ENCODE peak calls at places on chromosome 1, in eight cellular contexts. One of them, this sample, is unnamed.

GRCh38 chr1:21312407-21312992 is 22.2 kb upstream of the ECE1 start:
- ATAC-seq in activated T-helper 17 cell treated with anti-CD3 and anti-CD28 coated beads, Interleukin-2, amount 50 U/mL, for 72 hours: no peak
- ATAC-seq in HepG2: peak; percentile 85
- ATAC-seq in psoas muscle: no peak
- ATAC-seq in effector memory CD8-positive, alpha-beta T cell: no peak
- ATAC-seq in heart right ventricle: no peak
- ATAC-seq in body of pancreas: peak; percentile 18
- ATAC-seq in gastroesophageal sphincter: no peak
- ATAC-seq in this sample: no peak

GRCh38 chr1:109669246-109669948 is 1.5 kb downstream of the GSTM2 start:
- ATAC-seq in activated T-helper 17 cell treated with anti-CD3 and anti-CD28 coated beads, Interleukin-2, amount 50 U/mL, for 72 hours: no peak
- ATAC-seq in HepG2: no peak
- ATAC-seq in psoas muscle: no peak
- ATAC-seq in effector memory CD8-positive, alpha-beta T cell: peak; percentile 43
- ATAC-seq in heart right ventricle: no peak
- ATAC-seq in body of pancreas: no peak
- ATAC-seq in gastroesophageal sphincter: no peak
- ATAC-seq in this sample: no peak

GRCh38 chr1:152501704-152502103 is 8.9 kb upstream of the LCE5A start:
- ATAC-seq in activated T-helper 17 cell treated with anti-CD3 and anti-CD28 coated beads, Interleukin-2, amount 50 U/mL, for 72 hours: no peak
- ATAC-seq in HepG2: peak; percentile 30
- ATAC-seq in psoas muscle: no peak
- ATAC-seq in effector memory CD8-positive, alpha-beta T cell: no peak
- ATAC-seq in heart right ventricle: no peak
- ATAC-seq in body of pancreas: peak; percentile 45
- ATAC-seq in gastroesophageal sphincter: no peak
- ATAC-seq in this sample: no peak

GRCh38 chr1:92439291-92439690 is 47.4 kb downstream of the GFI1 start:
- ATAC-seq in activated T-helper 17 cell treated with anti-CD3 and anti-CD28 coated beads, Interleukin-2, amount 50 U/mL, for 72 hours: peak; percentile 69
- ATAC-seq in HepG2: no peak
- ATAC-seq in psoas muscle: no peak
- ATAC-seq in effector memory CD8-positive, alpha-beta T cell: no peak
- ATAC-seq in heart right ventricle: no peak
- ATAC-seq in body of pancreas: no peak
- ATAC-seq in gastroesophageal sphincter: no peak
- ATAC-seq in this sample: no peak

GRCh38 chr1:8702121-8702520 is 115.3 kb downstream of the RERE start:
- ATAC-seq in activated T-helper 17 cell treated with anti-CD3 and anti-CD28 coated beads, Interleukin-2, amount 50 U/mL, for 72 hours: no peak
- ATAC-seq in HepG2: no peak
- ATAC-seq in psoas muscle: no peak
- ATAC-seq in effector memory CD8-positive, alpha-beta T cell: no peak
- ATAC-seq in heart right ventricle: no peak
- ATAC-seq in body of pancreas: peak; percentile 52
- ATAC-seq in gastroesophageal sphincter: no peak
- ATAC-seq in this sample: peak; percentile 15

GRCh38 chr1:245247791-245248789 is 93.3 kb downstream of the KIF26B start:
- ATAC-seq in activated T-helper 17 cell treated with anti-CD3 and anti-CD28 coated beads, Interleukin-2, amount 50 U/mL, for 72 hours: no peak
- ATAC-seq in HepG2: no peak
- ATAC-seq in psoas muscle: no peak
- ATAC-seq in effector memory CD8-positive, alpha-beta T cell: no peak
- ATAC-seq in heart right ventricle: no peak
- ATAC-seq in body of pancreas: no peak
- ATAC-seq in gastroesophageal sphincter: no peak
- ATAC-seq in this sample: no peak

GRCh38 chr1:178434360-178434759 is 62.4 kb downstream of the CLEC20A start:
- ATAC-seq in activated T-helper 17 cell treated with anti-CD3 and anti-CD28 coated beads, Interleukin-2, amount 50 U/mL, for 72 hours: no peak
- ATAC-seq in HepG2: no peak
- ATAC-seq in psoas muscle: no peak
- ATAC-seq in effector memory CD8-positive, alpha-beta T cell: no peak
- ATAC-seq in heart right ventricle: no peak
- ATAC-seq in body of pancreas: no peak
- ATAC-seq in gastroesophageal sphincter: no peak
- ATAC-seq in this sample: peak; percentile 44

GRCh38 chr1:173173388-173173787 is 33.7 kb downstream of the TNFSF4 start:
- ATAC-seq in activated T-helper 17 cell treated with anti-CD3 and anti-CD28 coated beads, Interleukin-2, amount 50 U/mL, for 72 hours: no peak
- ATAC-seq in HepG2: no peak
- ATAC-seq in psoas muscle: no peak
- ATAC-seq in effector memory CD8-positive, alpha-beta T cell: no peak
- ATAC-seq in heart right ventricle: no peak
- ATAC-seq in body of pancreas: no peak
- ATAC-seq in gastroesophageal sphincter: no peak
- ATAC-seq in this sample: no peak

GRCh38 chr1:111199881-111200801 is at the start of gene DENND2D:
- ATAC-seq in activated T-helper 17 cell treated with anti-CD3 and anti-CD28 coated beads, Interleukin-2, amount 50 U/mL, for 72 hours: peak; percentile 75
- ATAC-seq in HepG2: no peak
- ATAC-seq in psoas muscle: peak; percentile 33
- ATAC-seq in effector memory CD8-positive, alpha-beta T cell: peak; percentile 12
- ATAC-seq in heart right ventricle: peak; percentile 48
- ATAC-seq in body of pancreas: peak; percentile 43
- ATAC-seq in gastroesophageal sphincter: peak; percentile 60
- ATAC-seq in this sample: no peak

GRCh38 chr1:177687544-177687943 is 282.3 kb downstream of the SEC16B start:
- ATAC-seq in activated T-helper 17 cell treated with anti-CD3 and anti-CD28 coated beads, Interleukin-2, amount 50 U/mL, for 72 hours: no peak
- ATAC-seq in HepG2: no peak
- ATAC-seq in psoas muscle: no peak
- ATAC-seq in effector memory CD8-positive, alpha-beta T cell: no peak
- ATAC-seq in heart right ventricle: no peak
- ATAC-seq in body of pancreas: no peak
- ATAC-seq in gastroesophageal sphincter: no peak
- ATAC-seq in this sample: no peak

GRCh38 chr1:108049083-108049819 is 84.3 kb upstream of the VAV3 start:
- ATAC-seq in activated T-helper 17 cell treated with anti-CD3 and anti-CD28 coated beads, Interleukin-2, amount 50 U/mL, for 72 hours: peak; percentile 90
- ATAC-seq in HepG2: peak; percentile 71
- ATAC-seq in psoas muscle: peak; percentile 60
- ATAC-seq in effector memory CD8-positive, alpha-beta T cell: peak; percentile 51
- ATAC-seq in heart right ventricle: peak; percentile 42
- ATAC-seq in body of pancreas: no peak
- ATAC-seq in gastroesophageal sphincter: no peak
- ATAC-seq in this sample: peak; percentile 73

GRCh38 chr1:11124965-11125364 is 25.3 kb upstream of the EXOSC10 start:
- ATAC-seq in activated T-helper 17 cell treated with anti-CD3 and anti-CD28 coated beads, Interleukin-2, amount 50 U/mL, for 72 hours: peak; percentile 34
- ATAC-seq in HepG2: no peak
- ATAC-seq in psoas muscle: no peak
- ATAC-seq in effector memory CD8-positive, alpha-beta T cell: no peak
- ATAC-seq in heart right ventricle: no peak
- ATAC-seq in body of pancreas: no peak
- ATAC-seq in gastroesophageal sphincter: no peak
- ATAC-seq in this sample: no peak

GRCh38 chr1:117008675-117009074 is 7.1 kb downstream of the CD101 start:
- ATAC-seq in activated T-helper 17 cell treated with anti-CD3 and anti-CD28 coated beads, Interleukin-2, amount 50 U/mL, for 72 hours: no peak
- ATAC-seq in HepG2: no peak
- ATAC-seq in psoas muscle: no peak
- ATAC-seq in effector memory CD8-positive, alpha-beta T cell: no peak
- ATAC-seq in heart right ventricle: no peak
- ATAC-seq in body of pancreas: no peak
- ATAC-seq in gastroesophageal sphincter: no peak
- ATAC-seq in this sample: no peak

GRCh38 chr1:116494351-116494692 is 76.5 kb downstream of the CD58 start:
- ATAC-seq in activated T-helper 17 cell treated with anti-CD3 and anti-CD28 coated beads, Interleukin-2, amount 50 U/mL, for 72 hours: no peak
- ATAC-seq in HepG2: peak; percentile 52
- ATAC-seq in psoas muscle: no peak
- ATAC-seq in effector memory CD8-positive, alpha-beta T cell: no peak
- ATAC-seq in heart right ventricle: no peak
- ATAC-seq in body of pancreas: peak; percentile 8
- ATAC-seq in gastroesophageal sphincter: no peak
- ATAC-seq in this sample: no peak

GRCh38 chr1:68331117-68331865 is 99.0 kb upstream of the WLS start:
- ATAC-seq in activated T-helper 17 cell treated with anti-CD3 and anti-CD28 coated beads, Interleukin-2, amount 50 U/mL, for 72 hours: no peak
- ATAC-seq in HepG2: no peak
- ATAC-seq in psoas muscle: no peak
- ATAC-seq in effector memory CD8-positive, alpha-beta T cell: no peak
- ATAC-seq in heart right ventricle: no peak
- ATAC-seq in body of pancreas: no peak
- ATAC-seq in gastroesophageal sphincter: no peak
- ATAC-seq in this sample: peak; percentile 57

GRCh38 chr1:171251741-171252300 is 3.5 kb downstream of the FMO1 start:
- ATAC-seq in activated T-helper 17 cell treated with anti-CD3 and anti-CD28 coated beads, Interleukin-2, amount 50 U/mL, for 72 hours: peak; percentile 14
- ATAC-seq in HepG2: peak; percentile 85
- ATAC-seq in psoas muscle: no peak
- ATAC-seq in effector memory CD8-positive, alpha-beta T cell: peak; percentile 19
- ATAC-seq in heart right ventricle: no peak
- ATAC-seq in body of pancreas: peak; percentile 61
- ATAC-seq in gastroesophageal sphincter: no peak
- ATAC-seq in this sample: peak; percentile 78

GRCh38 chr1:183934284-183934683 is 103.2 kb downstream of the COLGALT2 start:
- ATAC-seq in activated T-helper 17 cell treated with anti-CD3 and anti-CD28 coated beads, Interleukin-2, amount 50 U/mL, for 72 hours: no peak
- ATAC-seq in HepG2: no peak
- ATAC-seq in psoas muscle: no peak
- ATAC-seq in effector memory CD8-positive, alpha-beta T cell: no peak
- ATAC-seq in heart right ventricle: no peak
- ATAC-seq in body of pancreas: no peak
- ATAC-seq in gastroesophageal sphincter: no peak
- ATAC-seq in this sample: no peak

GRCh38 chr1:224779491-224780020 is 149.9 kb upstream of the DNAH14 start:
- ATAC-seq in activated T-helper 17 cell treated with anti-CD3 and anti-CD28 coated beads, Interleukin-2, amount 50 U/mL, for 72 hours: no peak
- ATAC-seq in HepG2: no peak
- ATAC-seq in psoas muscle: no peak
- ATAC-seq in effector memory CD8-positive, alpha-beta T cell: no peak
- ATAC-seq in heart right ventricle: no peak
- ATAC-seq in body of pancreas: no peak
- ATAC-seq in gastroesophageal sphincter: no peak
- ATAC-seq in this sample: no peak

GRCh38 chr1:223557125-223557465 is 108.4 kb downstream of the CAPN8 start:
- ATAC-seq in activated T-helper 17 cell treated with anti-CD3 and anti-CD28 coated beads, Interleukin-2, amount 50 U/mL, for 72 hours: no peak
- ATAC-seq in HepG2: peak; percentile 35
- ATAC-seq in psoas muscle: peak; percentile 22
- ATAC-seq in effector memory CD8-positive, alpha-beta T cell: no peak
- ATAC-seq in heart right ventricle: no peak
- ATAC-seq in body of pancreas: no peak
- ATAC-seq in gastroesophageal sphincter: no peak
- ATAC-seq in this sample: no peak

GRCh38 chr1:20223106-20223505 is 36.8 kb upstream of the PLA2G2C start:
- ATAC-seq in activated T-helper 17 cell treated with anti-CD3 and anti-CD28 coated beads, Interleukin-2, amount 50 U/mL, for 72 hours: no peak
- ATAC-seq in HepG2: no peak
- ATAC-seq in psoas muscle: no peak
- ATAC-seq in effector memory CD8-positive, alpha-beta T cell: no peak
- ATAC-seq in heart right ventricle: no peak
- ATAC-seq in body of pancreas: no peak
- ATAC-seq in gastroesophageal sphincter: no peak
- ATAC-seq in this sample: no peak